ENCODE peak calls at places on chromosomes 2 and 18, in six cellular contexts. One of them, this sample, is unnamed.

GRCh38 chr18:49101230-49101629 is 150.5 kb upstream of the SMAD7 start:
- DNase-seq in A549: no peak
- DNase-seq in lower lobe of right lung: no peak
- DNase-seq in cardiac muscle cell: no peak
- DNase-seq in choroid plexus epithelial cell: no peak
- DNase-seq in thyroid gland: no peak
- DNase-seq in this sample: no peak

GRCh38 chr2:144943986-144944385 is 424.1 kb upstream of the ZEB2 start:
- DNase-seq in thyroid gland: no peak
- DNase-seq in choroid plexus epithelial cell: peak; percentile 78
- DNase-seq in cardiac muscle cell: peak; percentile 55
- DNase-seq in A549: no peak
- DNase-seq in lower lobe of right lung: no peak
- DNase-seq in this sample: no peak

GRCh38 chr18:79664525-79665125 is 15.0 kb upstream of the CTDP1 start:
- DNase-seq in A549: no peak
- DNase-seq in lower lobe of right lung: no peak
- DNase-seq in cardiac muscle cell: peak; percentile 41
- DNase-seq in choroid plexus epithelial cell: peak; percentile 53
- DNase-seq in thyroid gland: no peak
- DNase-seq in this sample: no peak

GRCh38 chr2:125526093-125526492 is 1129.9 kb upstream of the GYPC start:
- DNase-seq in lower lobe of right lung: no peak
- DNase-seq in choroid plexus epithelial cell: no peak
- DNase-seq in A549: no peak
- DNase-seq in cardiac muscle cell: peak; percentile 14
- DNase-seq in thyroid gland: no peak
- DNase-seq in this sample: no peak

GRCh38 chr2:120348134-120349103 is 2.5 kb downstream of the INHBB start:
- DNase-seq in cardiac muscle cell: peak; percentile 47
- DNase-seq in thyroid gland: peak; percentile 34
- DNase-seq in choroid plexus epithelial cell: no peak
- DNase-seq in A549: no peak
- DNase-seq in lower lobe of right lung: no peak
- DNase-seq in this sample: no peak

GRCh38 chr2:176020400-176020799 is 18.3 kb upstream of the LNPK start:
- DNase-seq in cardiac muscle cell: no peak
- DNase-seq in choroid plexus epithelial cell: no peak
- DNase-seq in lower lobe of right lung: no peak
- DNase-seq in thyroid gland: no peak
- DNase-seq in A549: no peak
- DNase-seq in this sample: no peak

GRCh38 chr2:198098918-198099317 is 294.5 kb downstream of the PLCL1 start:
- DNase-seq in thyroid gland: no peak
- DNase-seq in A549: no peak
- DNase-seq in cardiac muscle cell: no peak
- DNase-seq in lower lobe of right lung: no peak
- DNase-seq in choroid plexus epithelial cell: no peak
- DNase-seq in this sample: no peak

GRCh38 chr18:6613581-6613980 is 115.9 kb upstream of the ARHGAP28 start:
- DNase-seq in cardiac muscle cell: no peak
- DNase-seq in choroid plexus epithelial cell: no peak
- DNase-seq in lower lobe of right lung: no peak
- DNase-seq in thyroid gland: no peak
- DNase-seq in A549: no peak
- DNase-seq in this sample: no peak

GRCh38 chr18:11983592-11983991 is 2.3 kb downstream of the IMPA2 start:
- DNase-seq in A549: no peak
- DNase-seq in thyroid gland: no peak
- DNase-seq in lower lobe of right lung: no peak
- DNase-seq in choroid plexus epithelial cell: no peak
- DNase-seq in cardiac muscle cell: no peak
- DNase-seq in this sample: peak; percentile 84

GRCh38 chr18:49590608-49591007 is 28.8 kb downstream of the LIPG start:
- DNase-seq in A549: no peak
- DNase-seq in choroid plexus epithelial cell: no peak
- DNase-seq in cardiac muscle cell: no peak
- DNase-seq in lower lobe of right lung: no peak
- DNase-seq in thyroid gland: no peak
- DNase-seq in this sample: no peak

GRCh38 chr2:224594840-224595239 is 9.7 kb upstream of the CUL3 start:
- DNase-seq in thyroid gland: no peak
- DNase-seq in choroid plexus epithelial cell: no peak
- DNase-seq in A549: no peak
- DNase-seq in lower lobe of right lung: no peak
- DNase-seq in cardiac muscle cell: no peak
- DNase-seq in this sample: no peak

GRCh38 chr2:75065402-75066008 is 107.1 kb downstream of the POLE4 start:
- DNase-seq in lower lobe of right lung: no peak
- DNase-seq in cardiac muscle cell: peak; percentile 35
- DNase-seq in thyroid gland: no peak
- DNase-seq in choroid plexus epithelial cell: no peak
- DNase-seq in A549: no peak
- DNase-seq in this sample: no peak

GRCh38 chr18:72847134-72847533 is 20.7 kb downstream of the NETO1 start:
- DNase-seq in lower lobe of right lung: no peak
- DNase-seq in cardiac muscle cell: no peak
- DNase-seq in A549: no peak
- DNase-seq in choroid plexus epithelial cell: no peak
- DNase-seq in thyroid gland: no peak
- DNase-seq in this sample: no peak

GRCh38 chr2:66145490-66145889 is 289.4 kb upstream of the MEIS1 start:
- DNase-seq in thyroid gland: no peak
- DNase-seq in A549: no peak
- DNase-seq in choroid plexus epithelial cell: no peak
- DNase-seq in cardiac muscle cell: no peak
- DNase-seq in lower lobe of right lung: no peak
- DNase-seq in this sample: no peak

GRCh38 chr2:226652388-226652787 is 147.2 kb downstream of the IRS1 start:
- DNase-seq in cardiac muscle cell: peak; percentile 87
- DNase-seq in choroid plexus epithelial cell: peak; percentile 97
- DNase-seq in lower lobe of right lung: no peak
- DNase-seq in thyroid gland: no peak
- DNase-seq in A549: no peak
- DNase-seq in this sample: no peak

GRCh38 chr2:2464095-2464494 is 133.0 kb upstream of the MYT1L start:
- DNase-seq in cardiac muscle cell: no peak
- DNase-seq in choroid plexus epithelial cell: no peak
- DNase-seq in A549: no peak
- DNase-seq in thyroid gland: no peak
- DNase-seq in lower lobe of right lung: no peak
- DNase-seq in this sample: no peak

GRCh38 chr2:55948176-55948921 is 24.8 kb upstream of the EFEMP1 start:
- DNase-seq in A549: no peak
- DNase-seq in cardiac muscle cell: peak; percentile 36
- DNase-seq in thyroid gland: no peak
- DNase-seq in lower lobe of right lung: no peak
- DNase-seq in choroid plexus epithelial cell: peak; percentile 54
- DNase-seq in this sample: no peak

GRCh38 chr2:143607446-143608110 is 478.4 kb downstream of the ARHGAP15 start:
- DNase-seq in thyroid gland: no peak
- DNase-seq in A549: no peak
- DNase-seq in choroid plexus epithelial cell: peak; percentile 11
- DNase-seq in cardiac muscle cell: peak; percentile 30
- DNase-seq in lower lobe of right lung: no peak
- DNase-seq in this sample: no peak

GRCh38 chr2:127217470-127218325 is 2.4 kb downstream of the CYP27C1 start:
- DNase-seq in thyroid gland: no peak
- DNase-seq in cardiac muscle cell: no peak
- DNase-seq in choroid plexus epithelial cell: no peak
- DNase-seq in A549: peak; percentile 71
- DNase-seq in lower lobe of right lung: no peak
- DNase-seq in this sample: no peak

GRCh38 chr2:223989206-223989859 is 32.1 kb downstream of the MRPL44 start:
- DNase-seq in choroid plexus epithelial cell: no peak
- DNase-seq in thyroid gland: peak; percentile 48
- DNase-seq in A549: no peak
- DNase-seq in cardiac muscle cell: no peak
- DNase-seq in lower lobe of right lung: no peak
- DNase-seq in this sample: no peak

GRCh38 chr2:227447606-227448005 is 24.4 kb upstream of the AGFG1 start:
- DNase-seq in thyroid gland: no peak
- DNase-seq in cardiac muscle cell: no peak
- DNase-seq in lower lobe of right lung: no peak
- DNase-seq in A549: no peak
- DNase-seq in choroid plexus epithelial cell: peak; percentile 69
- DNase-seq in this sample: no peak

GRCh38 chr2:118185210-118186109 is 97.2 kb downstream of the INSIG2 start:
- DNase-seq in choroid plexus epithelial cell: peak; percentile 25
- DNase-seq in cardiac muscle cell: peak; percentile 42
- DNase-seq in thyroid gland: peak; percentile 62
- DNase-seq in A549: peak; percentile 46
- DNase-seq in lower lobe of right lung: peak; percentile 80
- DNase-seq in this sample: peak; percentile 63

GRCh38 chr18:62738638-62739037 is 23.3 kb downstream of the PHLPP1 start:
- DNase-seq in cardiac muscle cell: no peak
- DNase-seq in thyroid gland: no peak
- DNase-seq in A549: no peak
- DNase-seq in choroid plexus epithelial cell: no peak
- DNase-seq in lower lobe of right lung: no peak
- DNase-seq in this sample: no peak

GRCh38 chr2:127417406-127417805 is 821 bp upstream of the PROC start:
- DNase-seq in thyroid gland: no peak
- DNase-seq in lower lobe of right lung: no peak
- DNase-seq in choroid plexus epithelial cell: no peak
- DNase-seq in A549: no peak
- DNase-seq in cardiac muscle cell: no peak
- DNase-seq in this sample: no peak

GRCh38 chr2:143451622-143452021 is 322.4 kb downstream of the ARHGAP15 start:
- DNase-seq in thyroid gland: no peak
- DNase-seq in choroid plexus epithelial cell: no peak
- DNase-seq in A549: no peak
- DNase-seq in cardiac muscle cell: no peak
- DNase-seq in lower lobe of right lung: no peak
- DNase-seq in this sample: no peak

GRCh38 chr18:53935803-53936202 is 288.7 kb downstream of the MBD2 start:
- DNase-seq in choroid plexus epithelial cell: no peak
- DNase-seq in cardiac muscle cell: no peak
- DNase-seq in A549: no peak
- DNase-seq in lower lobe of right lung: no peak
- DNase-seq in thyroid gland: no peak
- DNase-seq in this sample: no peak

GRCh38 chr2:213934560-213934959 is 476.3 kb upstream of the VWC2L start:
- DNase-seq in lower lobe of right lung: no peak
- DNase-seq in thyroid gland: no peak
- DNase-seq in choroid plexus epithelial cell: peak; percentile 42
- DNase-seq in cardiac muscle cell: peak; percentile 16
- DNase-seq in A549: peak; percentile 6
- DNase-seq in this sample: no peak

GRCh38 chr2:71560286-71561011 is 107.1 kb downstream of the DYSF start:
- DNase-seq in thyroid gland: peak; percentile 81
- DNase-seq in A549: no peak
- DNase-seq in choroid plexus epithelial cell: no peak
- DNase-seq in cardiac muscle cell: no peak
- DNase-seq in lower lobe of right lung: peak; percentile 18
- DNase-seq in this sample: peak; percentile 44

GRCh38 chr2:73117441-73117840 is 4.7 kb upstream of the RAB11FIP5 start:
- DNase-seq in thyroid gland: no peak
- DNase-seq in A549: no peak
- DNase-seq in cardiac muscle cell: no peak
- DNase-seq in lower lobe of right lung: no peak
- DNase-seq in choroid plexus epithelial cell: no peak
- DNase-seq in this sample: no peak
- H3K4me3 ChIP-seq in thyroid gland: no peak overlapping the region
- H3K4me3 ChIP-seq in A549: no peak overlapping the region
- H3K4me3 ChIP-seq in cardiac muscle cell: no peak overlapping the region
- H3K4me3 ChIP-seq in lower lobe of right lung: no peak overlapping the region
- H3K4me3 ChIP-seq in choroid plexus epithelial cell: no peak overlapping the region
- H3K4me3 ChIP-seq in this sample: no peak overlapping the region

GRCh38 chr2:140085674-140086073 is 1305.5 kb upstream of the NXPH2 start:
- DNase-seq in lower lobe of right lung: no peak
- DNase-seq in cardiac muscle cell: peak; percentile 11
- DNase-seq in A549: no peak
- DNase-seq in choroid plexus epithelial cell: peak; percentile 40
- DNase-seq in thyroid gland: no peak
- DNase-seq in this sample: no peak
- TF ChIP-seq CTCF in lower lobe of right lung: no peak
- TF ChIP-seq CTCF in cardiac muscle cell: peak; percentile 12
- TF ChIP-seq CTCF in A549: peak; percentile 9
- TF ChIP-seq CTCF in choroid plexus epithelial cell: peak; percentile 34
- TF ChIP-seq CTCF in thyroid gland: no peak
- TF ChIP-seq CTCF in this sample: no peak

DNA sequence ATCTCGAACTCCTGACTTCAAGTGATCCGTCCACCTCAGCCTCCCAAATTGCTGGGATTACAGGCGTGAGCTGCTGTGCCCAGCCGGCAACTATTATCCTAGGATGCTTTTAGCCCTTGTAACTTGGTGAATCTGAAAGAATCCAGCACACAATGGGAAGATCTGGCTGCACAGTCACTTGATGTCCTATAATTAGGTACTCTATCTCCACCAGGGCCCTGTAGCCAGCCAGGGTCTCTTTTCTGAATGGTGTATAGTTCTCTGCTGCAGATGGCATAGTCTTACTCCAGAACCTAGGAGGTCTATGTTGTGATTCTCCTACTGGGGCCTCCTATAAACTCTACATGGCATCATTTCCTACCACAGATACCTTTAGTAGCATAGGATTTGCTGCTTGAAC is 13.9 kb upstream of the MCM6 start:
- DNase-seq in A549: no peak
- DNase-seq in thyroid gland: no peak
- DNase-seq in lower lobe of right lung: no peak
- DNase-seq in choroid plexus epithelial cell: no peak
- DNase-seq in cardiac muscle cell: no peak
- DNase-seq in this sample: no peak
- H3K4me3 ChIP-seq in A549: no peak overlapping the region
- H3K4me3 ChIP-seq in thyroid gland: no peak overlapping the region
- H3K4me3 ChIP-seq in lower lobe of right lung: no peak overlapping the region
- H3K4me3 ChIP-seq in choroid plexus epithelial cell: no peak overlapping the region
- H3K4me3 ChIP-seq in cardiac muscle cell: no peak overlapping the region
- H3K4me3 ChIP-seq in this sample: no peak overlapping the region

DNA sequence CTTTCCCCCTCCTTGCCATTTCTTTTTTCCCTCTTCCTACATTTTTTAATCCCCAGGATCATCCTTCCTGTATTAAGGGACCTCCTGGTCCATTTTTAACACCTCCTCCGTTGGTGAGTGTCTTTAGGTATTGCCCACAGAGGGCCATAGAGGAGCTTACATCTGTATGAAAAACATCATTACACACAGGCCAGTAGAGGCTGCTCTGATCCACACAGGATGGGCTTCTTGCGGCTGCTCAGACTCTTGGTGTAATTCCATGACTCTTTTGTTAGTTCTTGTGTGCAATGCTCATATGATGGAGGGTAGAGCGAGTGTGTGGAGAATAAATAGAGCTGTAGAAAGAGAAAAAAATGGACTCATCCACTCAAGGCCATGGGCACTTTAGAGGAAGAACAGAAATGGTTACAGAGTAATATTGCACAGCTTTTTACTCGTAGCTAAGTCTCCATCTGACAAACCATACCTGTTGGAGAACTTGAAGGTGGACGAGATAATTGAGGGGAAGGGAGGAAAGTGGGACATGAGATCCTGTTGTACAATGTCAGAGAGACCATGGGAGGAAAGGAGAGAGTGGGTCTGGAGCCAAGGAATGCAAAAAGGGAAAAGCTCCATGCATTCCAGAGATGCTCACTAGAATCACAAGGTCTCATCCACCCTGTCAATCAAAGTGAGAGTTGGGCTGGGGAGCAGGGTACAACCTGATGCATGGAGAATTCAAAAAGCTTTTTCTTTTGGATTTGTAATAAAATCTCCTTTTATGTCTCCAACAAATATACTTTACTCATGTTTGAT is 129.7 kb upstream of the TNP1 start:
- DNase-seq in choroid plexus epithelial cell: peak; percentile 69
- DNase-seq in lower lobe of right lung: no peak
- DNase-seq in A549: no peak
- DNase-seq in cardiac muscle cell: peak; percentile 40
- DNase-seq in thyroid gland: no peak
- DNase-seq in this sample: no peak
- TF ChIP-seq CTCF in choroid plexus epithelial cell: peak; percentile 60
- TF ChIP-seq CTCF in lower lobe of right lung: no peak
- TF ChIP-seq CTCF in A549: no peak
- TF ChIP-seq CTCF in cardiac muscle cell: peak; percentile 24
- TF ChIP-seq CTCF in thyroid gland: no peak
- TF ChIP-seq CTCF in this sample: no peak

This sample was measured in psoas muscle.